ENCODE peak calls at places on chromosome 1, in four cellular contexts. One of them, this sample, is unnamed.

GRCh38 chr1:25871086-25871703 is 4.3 kb downstream of the PAQR7 start:
- DNase-seq in thoracic aorta: no peak
- DNase-seq in NCI-H2081 treated with DMSO at 0.1 percent for 48 hours: no peak
- DNase-seq in amniotic stem cell: no peak
- DNase-seq in this sample: no peak

GRCh38 chr1:87973901-87974300 is 645.2 kb downstream of the LMO4 start:
- DNase-seq in thoracic aorta: no peak
- DNase-seq in NCI-H2081 treated with DMSO at 0.1 percent for 48 hours: no peak
- DNase-seq in amniotic stem cell: no peak
- DNase-seq in this sample: no peak

GRCh38 chr1:178461104-178461503 is 35.7 kb downstream of the CLEC20A start:
- DNase-seq in thoracic aorta: no peak
- DNase-seq in amniotic stem cell: no peak
- DNase-seq in NCI-H2081 treated with DMSO at 0.1 percent for 48 hours: no peak
- DNase-seq in this sample: no peak

GRCh38 chr1:205042911-205043806 is at the start of gene CNTN2:
- DNase-seq in amniotic stem cell: no peak
- DNase-seq in NCI-H2081 treated with DMSO at 0.1 percent for 48 hours: no peak
- DNase-seq in thoracic aorta: no peak
- DNase-seq in this sample: no peak

GRCh38 chr1:207826557-207827487 is 75.0 kb downstream of the CD46 start:
- DNase-seq in thoracic aorta: no peak
- DNase-seq in amniotic stem cell: no peak
- DNase-seq in NCI-H2081 treated with DMSO at 0.1 percent for 48 hours: no peak
- DNase-seq in this sample: no peak

GRCh38 chr1:172815740-172816139 is 156.8 kb downstream of the FASLG start:
- DNase-seq in thoracic aorta: no peak
- DNase-seq in NCI-H2081 treated with DMSO at 0.1 percent for 48 hours: no peak
- DNase-seq in amniotic stem cell: no peak
- DNase-seq in this sample: no peak

GRCh38 chr1:163928649-163929048 is 606.9 kb downstream of the NUF2 start:
- DNase-seq in thoracic aorta: no peak
- DNase-seq in amniotic stem cell: no peak
- DNase-seq in NCI-H2081 treated with DMSO at 0.1 percent for 48 hours: peak; percentile 28
- DNase-seq in this sample: no peak

GRCh38 chr1:99268021-99268420 is 3.7 kb downstream of the PLPPR4 start:
- DNase-seq in NCI-H2081 treated with DMSO at 0.1 percent for 48 hours: no peak
- DNase-seq in thoracic aorta: no peak
- DNase-seq in amniotic stem cell: no peak
- DNase-seq in this sample: no peak

GRCh38 chr1:168443899-168444298 is 99.9 kb downstream of the XCL2 start:
- DNase-seq in amniotic stem cell: no peak
- DNase-seq in NCI-H2081 treated with DMSO at 0.1 percent for 48 hours: no peak
- DNase-seq in thoracic aorta: no peak
- DNase-seq in this sample: peak; percentile 70

GRCh38 chr1:119537979-119538378 is 31.0 kb downstream of the HSD3B1 start:
- DNase-seq in NCI-H2081 treated with DMSO at 0.1 percent for 48 hours: no peak
- DNase-seq in thoracic aorta: no peak
- DNase-seq in amniotic stem cell: no peak
- DNase-seq in this sample: no peak

GRCh38 chr1:43531453-43531905 is 796 bp downstream of the PTPRF start:
- DNase-seq in thoracic aorta: no peak
- DNase-seq in amniotic stem cell: no peak
- DNase-seq in NCI-H2081 treated with DMSO at 0.1 percent for 48 hours: no peak
- DNase-seq in this sample: no peak

GRCh38 chr1:163897401-163898169 is 575.8 kb downstream of the NUF2 start:
- DNase-seq in thoracic aorta: no peak
- DNase-seq in NCI-H2081 treated with DMSO at 0.1 percent for 48 hours: no peak
- DNase-seq in amniotic stem cell: peak; percentile 71
- DNase-seq in this sample: no peak

GRCh38 chr1:209800984-209801834 is 4.7 kb downstream of the IRF6 start:
- DNase-seq in amniotic stem cell: no peak
- DNase-seq in NCI-H2081 treated with DMSO at 0.1 percent for 48 hours: no peak
- DNase-seq in thoracic aorta: no peak
- DNase-seq in this sample: no peak

GRCh38 chr1:168628807-168629206 is 52.4 kb downstream of the XCL1 start:
- DNase-seq in thoracic aorta: no peak
- DNase-seq in NCI-H2081 treated with DMSO at 0.1 percent for 48 hours: no peak
- DNase-seq in amniotic stem cell: no peak
- DNase-seq in this sample: peak; percentile 16

GRCh38 chr1:62285984-62286481 is 33.2 kb downstream of the KANK4 start:
- DNase-seq in NCI-H2081 treated with DMSO at 0.1 percent for 48 hours: no peak
- DNase-seq in thoracic aorta: no peak
- DNase-seq in amniotic stem cell: no peak
- DNase-seq in this sample: no peak

GRCh38 chr1:175317309-175317708 is 124.7 kb upstream of the KIAA0040 start:
- DNase-seq in thoracic aorta: no peak
- DNase-seq in amniotic stem cell: no peak
- DNase-seq in NCI-H2081 treated with DMSO at 0.1 percent for 48 hours: no peak
- DNase-seq in this sample: peak; percentile 42

GRCh38 chr1:218499021-218499691 is 154.0 kb downstream of the TGFB2 start:
- DNase-seq in thoracic aorta: no peak
- DNase-seq in NCI-H2081 treated with DMSO at 0.1 percent for 48 hours: no peak
- DNase-seq in amniotic stem cell: peak; percentile 43
- DNase-seq in this sample: no peak

GRCh38 chr1:29474274-29474824 is 238.0 kb downstream of the PTPRU start:
- DNase-seq in thoracic aorta: no peak
- DNase-seq in amniotic stem cell: no peak
- DNase-seq in NCI-H2081 treated with DMSO at 0.1 percent for 48 hours: no peak
- DNase-seq in this sample: no peak

GRCh38 chr1:117685936-117686806 is 80.3 kb downstream of the TENT5C start:
- DNase-seq in NCI-H2081 treated with DMSO at 0.1 percent for 48 hours: no peak
- DNase-seq in thoracic aorta: no peak
- DNase-seq in amniotic stem cell: no peak
- DNase-seq in this sample: peak; percentile 13

GRCh38 chr1:112974646-112975045 is 18.6 kb upstream of the SLC16A1 start:
- DNase-seq in thoracic aorta: no peak
- DNase-seq in NCI-H2081 treated with DMSO at 0.1 percent for 48 hours: no peak
- DNase-seq in amniotic stem cell: no peak
- DNase-seq in this sample: no peak

GRCh38 chr1:228471154-228471761 is 15.9 kb upstream of the RNF187 start:
- DNase-seq in NCI-H2081 treated with DMSO at 0.1 percent for 48 hours: no peak
- DNase-seq in thoracic aorta: no peak
- DNase-seq in amniotic stem cell: no peak
- DNase-seq in this sample: no peak

GRCh38 chr1:153532769-153533599 is 2.8 kb downstream of the S100A6 start:
- DNase-seq in amniotic stem cell: peak; percentile 77
- DNase-seq in NCI-H2081 treated with DMSO at 0.1 percent for 48 hours: peak; percentile 82
- DNase-seq in thoracic aorta: peak; percentile 60
- DNase-seq in this sample: peak; percentile 86

GRCh38 chr1:95201905-95202304 is 32.1 kb upstream of the RWDD3 start:
- DNase-seq in thoracic aorta: no peak
- DNase-seq in amniotic stem cell: no peak
- DNase-seq in NCI-H2081 treated with DMSO at 0.1 percent for 48 hours: no peak
- DNase-seq in this sample: no peak

GRCh38 chr1:66371233-66372005 is 162.5 kb upstream of the SGIP1 start:
- DNase-seq in thoracic aorta: no peak
- DNase-seq in NCI-H2081 treated with DMSO at 0.1 percent for 48 hours: no peak
- DNase-seq in amniotic stem cell: peak; percentile 46
- DNase-seq in this sample: peak; percentile 60

GRCh38 chr1:40872266-40872665 is 10.1 kb upstream of the CITED4 start:
- DNase-seq in thoracic aorta: no peak
- DNase-seq in NCI-H2081 treated with DMSO at 0.1 percent for 48 hours: no peak
- DNase-seq in amniotic stem cell: no peak
- DNase-seq in this sample: no peak

GRCh38 chr1:236063919-236064673 is 794 bp downstream of the NID1 start:
- DNase-seq in NCI-H2081 treated with DMSO at 0.1 percent for 48 hours: no peak
- DNase-seq in amniotic stem cell: no peak
- DNase-seq in thoracic aorta: peak; percentile 19
- DNase-seq in this sample: peak; percentile 21

GRCh38 chr1:79617777-79618176 is 611.2 kb upstream of the ADGRL4 start:
- DNase-seq in NCI-H2081 treated with DMSO at 0.1 percent for 48 hours: no peak
- DNase-seq in amniotic stem cell: no peak
- DNase-seq in thoracic aorta: no peak
- DNase-seq in this sample: no peak

GRCh38 chr1:30668546-30669327 is 54.6 kb downstream of the MATN1 start:
- DNase-seq in amniotic stem cell: no peak
- DNase-seq in thoracic aorta: no peak
- DNase-seq in NCI-H2081 treated with DMSO at 0.1 percent for 48 hours: no peak
- DNase-seq in this sample: no peak

GRCh38 chr1:209411491-209411929 is 172.0 kb upstream of the CAMK1G start:
- DNase-seq in thoracic aorta: no peak
- DNase-seq in amniotic stem cell: no peak
- DNase-seq in NCI-H2081 treated with DMSO at 0.1 percent for 48 hours: no peak
- DNase-seq in this sample: no peak

GRCh38 chr1:29672416-29672815 is 436.1 kb downstream of the PTPRU start:
- DNase-seq in amniotic stem cell: no peak
- DNase-seq in thoracic aorta: no peak
- DNase-seq in NCI-H2081 treated with DMSO at 0.1 percent for 48 hours: no peak
- DNase-seq in this sample: no peak

GRCh38 chr1:57072775-57073174 is 107.0 kb upstream of the C8B start:
- DNase-seq in amniotic stem cell: no peak
- DNase-seq in NCI-H2081 treated with DMSO at 0.1 percent for 48 hours: no peak
- DNase-seq in thoracic aorta: no peak
- DNase-seq in this sample: no peak

GRCh38 chr1:94660994-94661393 is 119.4 kb upstream of the F3 start:
- DNase-seq in amniotic stem cell: no peak
- DNase-seq in thoracic aorta: no peak
- DNase-seq in NCI-H2081 treated with DMSO at 0.1 percent for 48 hours: no peak
- DNase-seq in this sample: no peak

GRCh38 chr1:46554236-46555080 is 3.0 kb upstream of the KNCN start:
- DNase-seq in NCI-H2081 treated with DMSO at 0.1 percent for 48 hours: no peak
- DNase-seq in thoracic aorta: no peak
- DNase-seq in amniotic stem cell: no peak
- DNase-seq in this sample: no peak

GRCh38 chr1:97581614-97582051 is 339.2 kb downstream of the DPYD start:
- DNase-seq in NCI-H2081 treated with DMSO at 0.1 percent for 48 hours: no peak
- DNase-seq in thoracic aorta: no peak
- DNase-seq in amniotic stem cell: no peak
- DNase-seq in this sample: no peak